ENCODE peak calls at places on chromosomes 7 and 10, in ten cellular contexts. One of them, this sample, is unnamed.

GRCh38 chr7:146709628-146710027 is 593.0 kb downstream of the CNTNAP2 start:
- DNase-seq in pancreas: peak
- DNase-seq in effector memory CD8-positive, alpha-beta T cell: no peak
- DNase-seq in GM12865: no peak
- DNase-seq in WERI-Rb-1: no peak
- DNase-seq in brain microvascular endothelial cell: no peak
- DNase-seq in A172: no peak
- DNase-seq in epithelial cell of esophagus: no peak
- DNase-seq in nephron progenitor cell: no peak
- DNase-seq in endothelial cell: no peak
- DNase-seq in this sample: no peak

GRCh38 chr10:9796567-9796966 is 1221.1 kb upstream of the CELF2 start:
- DNase-seq in endothelial cell: no peak
- DNase-seq in A172: no peak
- DNase-seq in brain microvascular endothelial cell: no peak
- DNase-seq in nephron progenitor cell: no peak
- DNase-seq in epithelial cell of esophagus: no peak
- DNase-seq in effector memory CD8-positive, alpha-beta T cell: no peak
- DNase-seq in GM12865: no peak
- DNase-seq in WERI-Rb-1: no peak
- DNase-seq in pancreas: no peak
- DNase-seq in this sample: no peak

GRCh38 chr10:121325490-121326231 is 272.6 kb downstream of the FGFR2 start:
- DNase-seq in effector memory CD8-positive, alpha-beta T cell: no peak
- DNase-seq in epithelial cell of esophagus: peak
- DNase-seq in nephron progenitor cell: no peak
- DNase-seq in pancreas: no peak
- DNase-seq in GM12865: no peak
- DNase-seq in A172: no peak
- DNase-seq in endothelial cell: no peak
- DNase-seq in brain microvascular endothelial cell: no peak
- DNase-seq in WERI-Rb-1: no peak
- DNase-seq in this sample: no peak

GRCh38 chr7:2803755-2804154 is 40.4 kb downstream of the GNA12 start:
- DNase-seq in effector memory CD8-positive, alpha-beta T cell: no peak
- DNase-seq in endothelial cell: no peak
- DNase-seq in WERI-Rb-1: no peak
- DNase-seq in brain microvascular endothelial cell: no peak
- DNase-seq in pancreas: no peak
- DNase-seq in epithelial cell of esophagus: no peak
- DNase-seq in nephron progenitor cell: no peak
- DNase-seq in GM12865: no peak
- DNase-seq in A172: no peak
- DNase-seq in this sample: no peak

GRCh38 chr10:113991091-113991860 is 52.4 kb upstream of the ADRB1 start:
- DNase-seq in nephron progenitor cell: no peak
- DNase-seq in A172: no peak
- DNase-seq in pancreas: no peak
- DNase-seq in endothelial cell: no peak
- DNase-seq in GM12865: peak
- DNase-seq in WERI-Rb-1: no peak
- DNase-seq in brain microvascular endothelial cell: no peak
- DNase-seq in effector memory CD8-positive, alpha-beta T cell: no peak
- DNase-seq in epithelial cell of esophagus: no peak
- DNase-seq in this sample: peak

GRCh38 chr7:137967143-137968018 is 34.5 kb downstream of the CREB3L2 start:
- DNase-seq in effector memory CD8-positive, alpha-beta T cell: no peak
- DNase-seq in GM12865: no peak
- DNase-seq in epithelial cell of esophagus: peak
- DNase-seq in brain microvascular endothelial cell: peak
- DNase-seq in WERI-Rb-1: no peak
- DNase-seq in endothelial cell: no peak
- DNase-seq in pancreas: no peak
- DNase-seq in nephron progenitor cell: no peak
- DNase-seq in A172: peak
- DNase-seq in this sample: peak

GRCh38 chr7:923108-924041 is 31.1 kb downstream of the ADAP1 start:
- DNase-seq in brain microvascular endothelial cell: peak
- DNase-seq in effector memory CD8-positive, alpha-beta T cell: peak
- DNase-seq in pancreas: peak
- DNase-seq in WERI-Rb-1: no peak
- DNase-seq in nephron progenitor cell: peak
- DNase-seq in epithelial cell of esophagus: no peak
- DNase-seq in GM12865: peak
- DNase-seq in endothelial cell: no peak
- DNase-seq in A172: peak
- DNase-seq in this sample: peak

GRCh38 chr10:69340695-69341094 is 62.4 kb downstream of the HK1 start:
- DNase-seq in endothelial cell: no peak
- DNase-seq in pancreas: no peak
- DNase-seq in A172: no peak
- DNase-seq in WERI-Rb-1: no peak
- DNase-seq in nephron progenitor cell: no peak
- DNase-seq in brain microvascular endothelial cell: no peak
- DNase-seq in epithelial cell of esophagus: peak
- DNase-seq in effector memory CD8-positive, alpha-beta T cell: no peak
- DNase-seq in GM12865: no peak
- DNase-seq in this sample: no peak

GRCh38 chr10:50600286-50600685 is 23.5 kb downstream of the SGMS1 start:
- DNase-seq in pancreas: no peak
- DNase-seq in endothelial cell: no peak
- DNase-seq in effector memory CD8-positive, alpha-beta T cell: no peak
- DNase-seq in WERI-Rb-1: no peak
- DNase-seq in brain microvascular endothelial cell: no peak
- DNase-seq in A172: no peak
- DNase-seq in GM12865: no peak
- DNase-seq in epithelial cell of esophagus: peak
- DNase-seq in nephron progenitor cell: no peak
- DNase-seq in this sample: no peak

GRCh38 chr7:151249732-151250072 is 1.2 kb upstream of the SMARCD3 start:
- DNase-seq in endothelial cell: no peak
- DNase-seq in epithelial cell of esophagus: peak
- DNase-seq in effector memory CD8-positive, alpha-beta T cell: no peak
- DNase-seq in brain microvascular endothelial cell: peak
- DNase-seq in WERI-Rb-1: peak
- DNase-seq in A172: peak
- DNase-seq in nephron progenitor cell: peak
- DNase-seq in pancreas: peak
- DNase-seq in GM12865: no peak
- DNase-seq in this sample: peak

GRCh38 chr10:72259491-72260214 is 14.1 kb upstream of the DDIT4 start:
- DNase-seq in nephron progenitor cell: no peak
- DNase-seq in endothelial cell: no peak
- DNase-seq in epithelial cell of esophagus: peak
- DNase-seq in brain microvascular endothelial cell: peak
- DNase-seq in effector memory CD8-positive, alpha-beta T cell: no peak
- DNase-seq in WERI-Rb-1: no peak
- DNase-seq in pancreas: no peak
- DNase-seq in GM12865: peak
- DNase-seq in A172: no peak
- DNase-seq in this sample: no peak

GRCh38 chr7:44224216-44224950 is 23.6 kb downstream of the YKT6 start:
- DNase-seq in nephron progenitor cell: no peak
- DNase-seq in A172: no peak
- DNase-seq in brain microvascular endothelial cell: no peak
- DNase-seq in GM12865: no peak
- DNase-seq in effector memory CD8-positive, alpha-beta T cell: no peak
- DNase-seq in WERI-Rb-1: peak
- DNase-seq in endothelial cell: peak
- DNase-seq in epithelial cell of esophagus: peak
- DNase-seq in pancreas: peak
- DNase-seq in this sample: no peak

GRCh38 chr7:126783613-126784012 is 469.1 kb downstream of the GRM8 start:
- DNase-seq in effector memory CD8-positive, alpha-beta T cell: no peak
- DNase-seq in pancreas: no peak
- DNase-seq in nephron progenitor cell: no peak
- DNase-seq in WERI-Rb-1: no peak
- DNase-seq in GM12865: no peak
- DNase-seq in endothelial cell: no peak
- DNase-seq in epithelial cell of esophagus: no peak
- DNase-seq in A172: no peak
- DNase-seq in brain microvascular endothelial cell: no peak
- DNase-seq in this sample: no peak

GRCh38 chr7:37050801-37051200 is 326.5 kb upstream of the AOAH start:
- DNase-seq in endothelial cell: no peak
- DNase-seq in effector memory CD8-positive, alpha-beta T cell: no peak
- DNase-seq in A172: no peak
- DNase-seq in GM12865: no peak
- DNase-seq in pancreas: no peak
- DNase-seq in epithelial cell of esophagus: no peak
- DNase-seq in WERI-Rb-1: no peak
- DNase-seq in brain microvascular endothelial cell: no peak
- DNase-seq in nephron progenitor cell: no peak
- DNase-seq in this sample: no peak

GRCh38 chr7:33191326-33191725 is 62.0 kb downstream of the BBS9 start:
- DNase-seq in epithelial cell of esophagus: peak
- DNase-seq in A172: no peak
- DNase-seq in pancreas: no peak
- DNase-seq in nephron progenitor cell: no peak
- DNase-seq in GM12865: peak
- DNase-seq in brain microvascular endothelial cell: no peak
- DNase-seq in endothelial cell: no peak
- DNase-seq in WERI-Rb-1: no peak
- DNase-seq in effector memory CD8-positive, alpha-beta T cell: peak
- DNase-seq in this sample: no peak

GRCh38 chr7:51255536-51256243 is 60.9 kb downstream of the COBL start:
- DNase-seq in WERI-Rb-1: no peak
- DNase-seq in epithelial cell of esophagus: peak
- DNase-seq in A172: no peak
- DNase-seq in brain microvascular endothelial cell: no peak
- DNase-seq in endothelial cell: no peak
- DNase-seq in pancreas: no peak
- DNase-seq in effector memory CD8-positive, alpha-beta T cell: no peak
- DNase-seq in nephron progenitor cell: no peak
- DNase-seq in GM12865: no peak
- DNase-seq in this sample: peak

GRCh38 chr10:117621196-117621595 is 78.7 kb downstream of the EMX2 start:
- DNase-seq in brain microvascular endothelial cell: no peak
- DNase-seq in WERI-Rb-1: no peak
- DNase-seq in GM12865: no peak
- DNase-seq in epithelial cell of esophagus: no peak
- DNase-seq in pancreas: no peak
- DNase-seq in endothelial cell: no peak
- DNase-seq in nephron progenitor cell: no peak
- DNase-seq in effector memory CD8-positive, alpha-beta T cell: no peak
- DNase-seq in A172: no peak
- DNase-seq in this sample: no peak

GRCh38 chr10:73744690-73744994 is 470 bp downstream of the SEC24C start:
- DNase-seq in GM12865: peak
- DNase-seq in A172: peak
- DNase-seq in endothelial cell: peak
- DNase-seq in epithelial cell of esophagus: peak
- DNase-seq in pancreas: no peak
- DNase-seq in effector memory CD8-positive, alpha-beta T cell: peak
- DNase-seq in WERI-Rb-1: peak
- DNase-seq in nephron progenitor cell: peak
- DNase-seq in brain microvascular endothelial cell: peak
- DNase-seq in this sample: peak

GRCh38 chr10:75772153-75772887 is 340.9 kb downstream of the LRMDA start:
- DNase-seq in effector memory CD8-positive, alpha-beta T cell: no peak
- DNase-seq in A172: no peak
- DNase-seq in epithelial cell of esophagus: no peak
- DNase-seq in pancreas: no peak
- DNase-seq in GM12865: peak
- DNase-seq in WERI-Rb-1: no peak
- DNase-seq in endothelial cell: no peak
- DNase-seq in nephron progenitor cell: no peak
- DNase-seq in brain microvascular endothelial cell: no peak
- DNase-seq in this sample: peak

GRCh38 chr10:71035511-71036278 is 147.3 kb upstream of the PCBD1 start:
- DNase-seq in A172: no peak
- DNase-seq in nephron progenitor cell: no peak
- DNase-seq in GM12865: no peak
- DNase-seq in WERI-Rb-1: no peak
- DNase-seq in pancreas: no peak
- DNase-seq in epithelial cell of esophagus: no peak
- DNase-seq in brain microvascular endothelial cell: no peak
- DNase-seq in endothelial cell: no peak
- DNase-seq in effector memory CD8-positive, alpha-beta T cell: no peak
- DNase-seq in this sample: no peak

GRCh38 chr10:79376751-79377556 is 29.7 kb downstream of the PPIF start:
- DNase-seq in A172: no peak
- DNase-seq in endothelial cell: no peak
- DNase-seq in epithelial cell of esophagus: no peak
- DNase-seq in pancreas: peak
- DNase-seq in brain microvascular endothelial cell: no peak
- DNase-seq in nephron progenitor cell: no peak
- DNase-seq in GM12865: no peak
- DNase-seq in WERI-Rb-1: peak
- DNase-seq in effector memory CD8-positive, alpha-beta T cell: no peak
- DNase-seq in this sample: no peak

GRCh38 chr7:139829654-139830130 is 628 bp downstream of the TBXAS1 start:
- DNase-seq in GM12865: no peak
- DNase-seq in pancreas: no peak
- DNase-seq in A172: no peak
- DNase-seq in effector memory CD8-positive, alpha-beta T cell: no peak
- DNase-seq in endothelial cell: no peak
- DNase-seq in WERI-Rb-1: no peak
- DNase-seq in epithelial cell of esophagus: no peak
- DNase-seq in brain microvascular endothelial cell: no peak
- DNase-seq in nephron progenitor cell: no peak
- DNase-seq in this sample: no peak

GRCh38 chr10:1401056-1401965 is 336.0 kb downstream of the ADARB2 start:
- DNase-seq in nephron progenitor cell: no peak
- DNase-seq in epithelial cell of esophagus: no peak
- DNase-seq in A172: no peak
- DNase-seq in endothelial cell: no peak
- DNase-seq in effector memory CD8-positive, alpha-beta T cell: no peak
- DNase-seq in GM12865: no peak
- DNase-seq in brain microvascular endothelial cell: no peak
- DNase-seq in WERI-Rb-1: no peak
- DNase-seq in pancreas: peak
- DNase-seq in this sample: no peak

GRCh38 chr10:100983868-100984669 is 3.2 kb downstream of the MRPL43 start:
- DNase-seq in A172: no peak
- DNase-seq in GM12865: no peak
- DNase-seq in nephron progenitor cell: no peak
- DNase-seq in pancreas: peak
- DNase-seq in effector memory CD8-positive, alpha-beta T cell: no peak
- DNase-seq in brain microvascular endothelial cell: no peak
- DNase-seq in epithelial cell of esophagus: no peak
- DNase-seq in WERI-Rb-1: no peak
- DNase-seq in endothelial cell: no peak
- DNase-seq in this sample: no peak

GRCh38 chr7:15305002-15305600 is 256.7 kb downstream of the AGMO start:
- DNase-seq in pancreas: no peak
- DNase-seq in endothelial cell: peak
- DNase-seq in effector memory CD8-positive, alpha-beta T cell: no peak
- DNase-seq in nephron progenitor cell: peak
- DNase-seq in brain microvascular endothelial cell: peak
- DNase-seq in GM12865: peak
- DNase-seq in epithelial cell of esophagus: peak
- DNase-seq in A172: peak
- DNase-seq in WERI-Rb-1: peak
- DNase-seq in this sample: peak

GRCh38 chr7:134879815-134880475 is 100.5 kb downstream of the CALD1 start:
- DNase-seq in WERI-Rb-1: no peak
- DNase-seq in effector memory CD8-positive, alpha-beta T cell: no peak
- DNase-seq in A172: no peak
- DNase-seq in GM12865: no peak
- DNase-seq in pancreas: no peak
- DNase-seq in brain microvascular endothelial cell: no peak
- DNase-seq in nephron progenitor cell: no peak
- DNase-seq in endothelial cell: no peak
- DNase-seq in epithelial cell of esophagus: no peak
- DNase-seq in this sample: no peak

GRCh38 chr7:136086712-136087111 is 109.6 kb upstream of the MTPN start:
- DNase-seq in GM12865: peak
- DNase-seq in effector memory CD8-positive, alpha-beta T cell: peak
- DNase-seq in epithelial cell of esophagus: peak
- DNase-seq in WERI-Rb-1: no peak
- DNase-seq in endothelial cell: no peak
- DNase-seq in brain microvascular endothelial cell: peak
- DNase-seq in pancreas: no peak
- DNase-seq in nephron progenitor cell: no peak
- DNase-seq in A172: peak
- DNase-seq in this sample: peak

GRCh38 chr10:112793197-112793921 is 156.7 kb upstream of the TCF7L2 start:
- DNase-seq in nephron progenitor cell: no peak
- DNase-seq in effector memory CD8-positive, alpha-beta T cell: no peak
- DNase-seq in A172: no peak
- DNase-seq in epithelial cell of esophagus: peak
- DNase-seq in brain microvascular endothelial cell: no peak
- DNase-seq in pancreas: no peak
- DNase-seq in endothelial cell: no peak
- DNase-seq in WERI-Rb-1: no peak
- DNase-seq in GM12865: no peak
- DNase-seq in this sample: no peak

This sample was measured in myocyte.